ENCODE peak calls at places on chromosomes 4 and X, in five cellular contexts. O, M, V, G and L are unnamed samples. For H3K27me3, the result is how much of the 10 kb centered on the place peaks cover.

GRCh38 chr4:138910914-138911336 is 104.7 kb upstream of the NOCT start:
- DNase-seq in V (no peak), O (peak), M (peak), G (peak), L (no peak)

GRCh38 chr4:107561481-107561880 is 158.6 kb downstream of the PAPSS1 start:
- DNase-seq in M (no peak), G (no peak), O (no peak), V (no peak), L (no peak)

GRCh38 chr4:81503586-81503985 is 31.9 kb upstream of the RASGEF1B start:
- DNase-seq in O (no peak), G (no peak), V (no peak), M (no peak), L (no peak)

GRCh38 chr4:147717878-147718277 is 14.0 kb upstream of the ARHGAP10 start:
- DNase-seq in O (no peak), G (no peak), M (no peak), V (peak), L (no peak)

GRCh38 chr4:26171953-26172352 is 148.9 kb upstream of the RBPJ start:
- DNase-seq in G (no peak), O (no peak), M (no peak), V (no peak), L (no peak)

GRCh38 chrX:124274438-124275166 is 57.9 kb upstream of the TEX13D start:
- DNase-seq in M (no peak), G (peak), O (no peak), V (no peak), L (no peak)

GRCh38 chrX:15680401-15680800 is 15.8 kb upstream of the CLTRN start:
- DNase-seq in V (no peak), G (no peak), O (no peak), M (no peak), L (no peak)

GRCh38 chr4:185086053-185086452 is 57.0 kb upstream of the SLC25A4 start:
- DNase-seq in G (no peak), V (no peak), O (no peak), M (no peak), L (no peak)

GRCh38 chr4:107603430-107603829 is 116.6 kb downstream of the PAPSS1 start:
- DNase-seq in V (no peak), O (peak), G (no peak), M (no peak), L (no peak)

GRCh38 chr4:80201326-80202151 is 4.2 kb downstream of the PRDM8 start:
- DNase-seq in V (no peak), M (no peak), O (no peak), G (peak), L (peak)

GRCh38 chr4:87003266-87003665 is 68.5 kb downstream of the AFF1 start:
- DNase-seq in O (no peak), M (no peak), G (no peak), V (no peak), L (no peak)

GRCh38 chr4:87005690-87006461 is 71.1 kb downstream of the AFF1 start:
- DNase-seq in O (no peak), G (no peak), V (peak), M (no peak), L (no peak)

GRCh38 chr4:87006531-87007344 is 71.9 kb downstream of the AFF1 start:
- DNase-seq in M (peak), G (peak), V (peak), O (peak), L (peak)

GRCh38 chr4:87007345-87008181 is 72.8 kb downstream of the AFF1 start:
- DNase-seq in G (peak), V (peak), M (no peak), O (peak), L (peak)

GRCh38 chr4:87005369-87005689 is 70.5 kb downstream of the AFF1 start:
- DNase-seq in V (peak), O (no peak), M (no peak), G (no peak), L (no peak)
- H3K27me3 ChIP-seq in V (under half), O (under half), M (under half), G (under half), L (under half)

DNA sequence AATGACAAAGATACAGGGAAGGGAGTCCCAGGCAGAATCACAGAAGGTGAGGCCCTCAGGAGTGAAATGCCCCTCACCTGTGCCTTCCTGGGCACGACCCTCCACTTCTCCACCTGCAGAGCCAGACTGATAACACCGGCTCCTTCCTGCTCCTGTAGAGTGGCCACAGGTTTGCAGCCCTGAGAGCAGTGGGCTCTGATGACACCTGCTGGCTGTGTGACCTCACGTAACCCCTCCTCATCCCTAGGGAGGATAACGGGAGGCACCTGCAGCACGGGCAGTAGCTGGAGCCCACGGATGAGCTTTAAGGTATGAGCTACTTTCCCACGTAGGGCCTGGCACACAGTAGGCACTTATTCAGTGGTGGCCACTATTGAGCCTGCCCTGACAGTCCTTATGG is 25.5 kb upstream of the MAN2B2 start:
- DNase-seq in G (no peak), V (no peak), O (no peak), M (no peak), L (no peak)
- TF ChIP-seq CTCF in G (no peak), V (no peak), O (no peak), M (no peak), L (no peak)

GRCh38 chr4:83062748-83063147 is 27.8 kb downstream of the COPS4 start:
- DNase-seq in O (no peak), G (no peak), M (no peak), V (no peak), L (no peak)

GRCh38 chr4:83065268-83065667 is 30.3 kb downstream of the COPS4 start:
- DNase-seq in V (no peak), M (no peak), O (no peak), G (no peak), L (no peak)

GRCh38 chr4:83071116-83071515 is 36.1 kb downstream of the COPS4 start:
- DNase-seq in V (no peak), G (no peak), M (no peak), O (no peak), L (no peak)

GRCh38 chr4:83067058-83067639 is 32.2 kb downstream of the COPS4 start:
- DNase-seq in G (no peak), O (no peak), V (no peak), M (no peak), L (no peak)
- H3K27me3 ChIP-seq in G (under half), O (under half), V (under half), M (under half), L (under half)

GRCh38 chr4:13917010-13917409 is 289.5 kb upstream of the BOD1L1 start:
- DNase-seq in V (no peak), O (no peak), G (no peak), M (no peak), L (no peak)
- TF ChIP-seq CTCF in V (no peak), O (no peak), G (no peak), M (no peak), L (no peak)

GRCh38 chrX:106780259-106780658 is 22.2 kb upstream of the TBC1D8B start:
- DNase-seq in O (no peak), M (no peak), V (no peak), G (no peak), L (no peak)
- H3K27me3 ChIP-seq in O (under half), M (under half), V (under half), G (under half), L (under half)

GRCh38 chrX:53247928-53248327 is 22.9 kb upstream of the KDM5C start:
- DNase-seq in M (no peak), V (no peak), O (no peak), G (no peak), L (no peak)
- TF ChIP-seq CTCF in M (no peak), V (no peak), O (no peak), G (no peak), L (no peak)

DNA sequence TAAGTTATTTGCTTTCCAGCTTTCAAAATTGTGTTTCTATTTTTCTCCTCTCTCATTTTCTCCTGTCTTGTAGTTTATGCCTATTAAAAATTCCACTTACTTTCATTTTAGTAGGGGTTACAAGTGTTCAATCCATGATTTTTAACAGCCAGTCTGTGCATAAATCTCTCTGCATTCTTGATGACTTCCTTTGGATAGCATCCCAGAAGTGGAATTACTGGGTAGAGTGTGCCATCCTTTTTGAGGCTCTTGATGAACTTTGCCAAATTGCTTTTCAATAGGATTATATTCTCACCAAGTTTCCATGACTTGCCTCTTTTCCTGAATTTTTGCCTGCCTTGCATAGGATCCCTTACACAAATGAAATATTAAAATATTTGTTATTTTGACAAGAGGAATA is 58.5 kb downstream of the DIPK2B start:
- DNase-seq in O (no peak), G (no peak), M (no peak), V (no peak), L (no peak)
- H3K27me3 ChIP-seq in O (under half), G (under half), M (under half), V (under half), L (under half)

GRCh38 chrX:78119521-78120227 is 15.6 kb downstream of the PGK1 start:
- DNase-seq in V (no peak), O (no peak), G (no peak), M (no peak), L (no peak)
- TF ChIP-seq CTCF in V (peak), O (no peak), G (no peak), M (peak), L (no peak)

DNA sequence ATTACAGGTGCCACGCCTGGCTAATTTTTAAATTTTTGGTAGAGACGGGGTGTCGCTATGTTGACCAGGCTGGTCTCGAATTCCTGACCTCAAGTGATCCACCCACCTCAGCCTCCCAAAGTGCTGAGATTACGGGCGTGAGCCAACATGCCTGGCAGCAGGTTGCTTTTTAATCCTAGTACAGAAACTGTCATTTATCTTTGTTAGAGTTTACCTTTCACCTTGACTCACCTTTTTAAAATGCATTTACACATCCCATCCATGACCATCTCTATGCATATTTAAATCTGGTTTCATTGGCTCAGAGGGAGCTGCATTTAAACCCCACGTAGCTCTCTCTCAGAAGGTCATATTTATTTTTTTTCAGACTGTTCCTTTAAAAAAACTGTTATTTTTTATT is 31.9 kb downstream of the SLC16A2 start:
- DNase-seq in G (no peak), O (no peak), V (no peak), M (no peak), L (no peak)
- H3K27me3 ChIP-seq in G (under half), O (under half), V (under half), M (under half), L (under half)